ENCODE peak calls at places on chromosomes 12 and 14, in nine cellular contexts. Z is NCI-H1092 treated with DMSO at 0.1 percent for 48 hours; R is AG09319; G is stimulated activated CD8-positive, alpha-beta memory T cell treated with anti-CD3 and anti-CD28 coated beads, Interleukin-2, amount 100 ng/mL, for 1 hour; V is effector CD8-positive, alpha-beta T cell; A is H4; P is NCI-H1417 treated with DMSO at 0.1 percent for 48 hours; F is Calu3; O is left ventricle myocardium superior. S is an unnamed sample.

GRCh38 chr14:89262041-89262440 is 155.0 kb downstream of the FOXN3 start:
- DNase-seq in Z (no peak), R (no peak), G (no peak), V (no peak), A (no peak), P (no peak), F (no peak), O (no peak), S (no peak)

GRCh38 chr14:24439830-24440605 is 2.6 kb downstream of the SDR39U1 start:
- DNase-seq in Z (no peak), R (no peak), G (no peak), V (no peak), A (no peak), P (no peak), F (no peak), O (peak; percentile 42), S (no peak)

GRCh38 chr14:70920608-70921007 is 13.3 kb downstream of the PCNX1 start:
- DNase-seq in Z (no peak), R (no peak), G (no peak), V (no peak), A (no peak), P (no peak), F (no peak), O (no peak), S (no peak)

GRCh38 chr14:100840286-100840685 is 14.4 kb downstream of the MEG3 start:
- DNase-seq in Z (no peak), R (no peak), G (no peak), V (no peak), A (no peak), P (no peak), F (no peak), O (no peak), S (no peak)

GRCh38 chr12:3882896-3883564 is 9.8 kb upstream of the PARP11 start:
- DNase-seq in Z (no peak), R (no peak), G (no peak), V (no peak), A (peak; percentile 53), P (no peak), F (no peak), O (no peak), S (no peak)

GRCh38 chr12:86376052-86376451 is 119.9 kb upstream of the MGAT4C start:
- DNase-seq in Z (no peak), R (no peak), G (no peak), V (no peak), A (peak; percentile 6), P (no peak), F (peak; percentile 6), O (peak; percentile 49), S (no peak)

GRCh38 chr14:101857226-101857625 is 95.7 kb downstream of the PPP2R5C start:
- DNase-seq in Z (no peak), R (no peak), G (no peak), V (no peak), A (no peak), P (no peak), F (no peak), O (no peak), S (peak; percentile 32)

GRCh38 chr12:68416826-68417225 is 84.7 kb upstream of the MDM1 start:
- DNase-seq in Z (no peak), R (no peak), G (no peak), V (no peak), A (no peak), P (no peak), F (no peak), O (no peak), S (no peak)

GRCh38 chr14:67668559-67668958 is 5.9 kb downstream of the VTI1B start:
- DNase-seq in Z (no peak), R (no peak), G (peak; percentile 3), V (no peak), A (no peak), P (no peak), F (no peak), O (no peak), S (no peak)

GRCh38 chr14:87894920-87895319 is 98.1 kb downstream of the GALC start:
- DNase-seq in Z (no peak), R (no peak), G (no peak), V (no peak), A (no peak), P (no peak), F (no peak), O (no peak), S (no peak)

GRCh38 chr14:79583738-79584405 is 627.4 kb downstream of the DIO2 start:
- DNase-seq in Z (no peak), R (no peak), G (no peak), V (no peak), A (no peak), P (no peak), F (no peak), O (no peak), S (no peak)

GRCh38 chr12:18677189-18677588 is 60.6 kb downstream of the PLCZ1 start:
- DNase-seq in Z (no peak), R (no peak), G (no peak), V (no peak), A (no peak), P (no peak), F (no peak), O (no peak), S (no peak)

GRCh38 chr12:124709722-124710656 is 142.6 kb upstream of the NCOR2 start:
- DNase-seq in Z (no peak), R (no peak), G (no peak), V (no peak), A (no peak), P (no peak), F (no peak), O (peak; percentile 7), S (no peak)

GRCh38 chr12:114163766-114164165 is 197.6 kb upstream of the RBM19 start:
- DNase-seq in Z (no peak), R (no peak), G (no peak), V (no peak), A (peak; percentile 45), P (no peak), F (no peak), O (no peak), S (no peak)

GRCh38 chr12:124687695-124688301 is 120.4 kb upstream of the NCOR2 start:
- DNase-seq in Z (peak; percentile 37), R (no peak), G (no peak), V (no peak), A (no peak), P (no peak), F (no peak), O (peak; percentile 65), S (no peak)

GRCh38 chr12:12807970-12808702 is 5.0 kb upstream of the DDX47 start:
- DNase-seq in Z (no peak), R (no peak), G (no peak), V (peak; percentile 5), A (peak; percentile 44), P (no peak), F (no peak), O (peak; percentile 59), S (peak; percentile 70)

GRCh38 chr12:58502857-58503256 is 417.4 kb downstream of the LRIG3 start:
- DNase-seq in Z (peak; percentile 54), R (no peak), G (no peak), V (no peak), A (no peak), P (no peak), F (no peak), O (no peak), S (no peak)

GRCh38 chr14:69004731-69005431 is 25.8 kb upstream of the ACTN1 start:
- DNase-seq in Z (no peak), R (no peak), G (no peak), V (no peak), A (no peak), P (no peak), F (peak; percentile 5), O (no peak), S (no peak)

GRCh38 chr12:123119808-123120207 is 31.1 kb downstream of the PITPNM2 start:
- DNase-seq in Z (no peak), R (no peak), G (no peak), V (no peak), A (no peak), P (no peak), F (no peak), O (no peak), S (no peak)

GRCh38 chr12:460301-461230 is 827 bp downstream of the B4GALNT3 start:
- DNase-seq in Z (peak; percentile 41), R (no peak), G (no peak), V (peak; percentile 6), A (no peak), P (no peak), F (no peak), O (peak; percentile 55), S (no peak)

S was measured in right atrium auricular region.